ENCODE peak calls at places on chromosomes 3 and 15, in eight cellular contexts. R, H, Y, T, S, K, D and F are unnamed samples.

GRCh38 chr3:12750658-12751071 is 8.4 kb downstream of the TMEM40 start:
- DNase-seq in R (peak), H (peak), Y (peak), T (no peak), S (peak), K (no peak), D (no peak), F (no peak)

GRCh38 chr3:179811321-179812095 is 158.7 kb downstream of the USP13 start:
- DNase-seq in R (peak), H (peak), Y (no peak), T (peak), S (peak), K (peak), D (peak), F (peak)

GRCh38 chr3:175512700-175513099 is 653.6 kb downstream of the NAALADL2 start:
- DNase-seq in R (no peak), H (no peak), Y (no peak), T (no peak), S (no peak), K (no peak), D (peak), F (no peak)

GRCh38 chr15:58396181-58396580 is 35.6 kb upstream of the LIPC start:
- DNase-seq in R (no peak), H (peak), Y (no peak), T (no peak), S (peak), K (no peak), D (no peak), F (no peak)

GRCh38 chr3:174303911-174304541 is 555.1 kb upstream of the NAALADL2 start:
- DNase-seq in R (no peak), H (no peak), Y (no peak), T (no peak), S (no peak), K (no peak), D (no peak), F (no peak)

GRCh38 chr15:38130739-38131498 is 121.7 kb upstream of the SPRED1 start:
- DNase-seq in R (no peak), H (peak), Y (no peak), T (no peak), S (peak), K (peak), D (no peak), F (no peak)

GRCh38 chr3:20023663-20024417 is 11.8 kb upstream of the PP2D1 start:
- DNase-seq in R (no peak), H (peak), Y (no peak), T (no peak), S (no peak), K (peak), D (peak), F (no peak)

GRCh38 chr15:89194608-89195007 is 26.8 kb downstream of the RLBP1 start:
- DNase-seq in R (no peak), H (no peak), Y (no peak), T (no peak), S (no peak), K (no peak), D (no peak), F (no peak)

GRCh38 chr3:189515916-189516531 is 115.2 kb upstream of the TP63 start:
- DNase-seq in R (no peak), H (no peak), Y (no peak), T (no peak), S (no peak), K (no peak), D (no peak), F (no peak)

GRCh38 chr3:186283651-186284445 is 78.2 kb downstream of the DGKG start:
- DNase-seq in R (no peak), H (peak), Y (no peak), T (no peak), S (peak), K (peak), D (no peak), F (no peak)

GRCh38 chr3:136651585-136651984 is 100.6 kb downstream of the STAG1 start:
- DNase-seq in R (no peak), H (no peak), Y (no peak), T (no peak), S (no peak), K (no peak), D (no peak), F (no peak)

GRCh38 chr3:186060222-186060621 is 48.7 kb downstream of the ETV5 start:
- DNase-seq in R (peak), H (no peak), Y (no peak), T (no peak), S (no peak), K (no peak), D (no peak), F (no peak)

GRCh38 chr3:143327388-143327787 is 207.8 kb downstream of the CHST2 start:
- DNase-seq in R (no peak), H (peak), Y (no peak), T (no peak), S (peak), K (no peak), D (no peak), F (no peak)

GRCh38 chr3:181838940-181839914 is 127.5 kb downstream of the SOX2 start:
- DNase-seq in R (no peak), H (peak), Y (no peak), T (no peak), S (no peak), K (no peak), D (no peak), F (no peak)

GRCh38 chr3:102532901-102533300 is 98.1 kb downstream of the ZPLD1 start:
- DNase-seq in R (no peak), H (peak), Y (no peak), T (no peak), S (peak), K (no peak), D (no peak), F (no peak)

GRCh38 chr15:32849769-32850668 is 132.2 kb downstream of the GREM1 start:
- DNase-seq in R (no peak), H (peak), Y (no peak), T (peak), S (peak), K (peak), D (no peak), F (no peak)

GRCh38 chr3:189797103-189797850 is 166.1 kb downstream of the TP63 start:
- DNase-seq in R (no peak), H (no peak), Y (no peak), T (no peak), S (no peak), K (no peak), D (no peak), F (no peak)

GRCh38 chr3:4067893-4068292 is 235.3 kb upstream of the SETMAR start:
- DNase-seq in R (no peak), H (no peak), Y (no peak), T (no peak), S (no peak), K (no peak), D (no peak), F (no peak)

GRCh38 chr15:99021669-99022068 is 14.1 kb upstream of the PGPEP1L start:
- DNase-seq in R (no peak), H (no peak), Y (no peak), T (no peak), S (no peak), K (no peak), D (no peak), F (no peak)

GRCh38 chr3:126319701-126320295 is 37.4 kb downstream of the KLF15 start:
- DNase-seq in R (no peak), H (no peak), Y (no peak), T (no peak), S (no peak), K (no peak), D (no peak), F (no peak)

GRCh38 chr15:58307313-58307961 is 124.4 kb upstream of the LIPC start:
- DNase-seq in R (no peak), H (no peak), Y (no peak), T (no peak), S (peak), K (no peak), D (no peak), F (peak)

GRCh38 chr15:95401586-95401985 is 928.9 kb upstream of the NR2F2 start:
- DNase-seq in R (no peak), H (no peak), Y (no peak), T (no peak), S (no peak), K (no peak), D (no peak), F (no peak)

GRCh38 chr3:106208979-106209378 is 340.2 kb upstream of the CBLB start:
- DNase-seq in R (no peak), H (no peak), Y (no peak), T (peak), S (peak), K (peak), D (no peak), F (no peak)

GRCh38 chr3:99875573-99875924 is 57.9 kb downstream of the CMSS1 start:
- DNase-seq in R (no peak), H (no peak), Y (no peak), T (no peak), S (peak), K (peak), D (no peak), F (no peak)

GRCh38 chr15:39756806-39757522 is 25.7 kb downstream of the FSIP1 start:
- DNase-seq in R (no peak), H (peak), Y (no peak), T (peak), S (peak), K (peak), D (peak), F (peak)